ENCODE peak calls at places on chromosomes 12 and 14, in five cellular contexts. One of them, this sample, is unnamed.

GRCh38 chr12:5571115-5571514 is 139.2 kb downstream of the NTF3 start:
- DNase-seq in neural progenitor cell: no peak
- DNase-seq in HFF-Myc: no peak
- DNase-seq in GM06990: no peak
- DNase-seq in choroid plexus epithelial cell: no peak
- DNase-seq in this sample: no peak

GRCh38 chr14:82411373-82411772 is 877.7 kb upstream of the SEL1L start:
- DNase-seq in neural progenitor cell: no peak
- DNase-seq in HFF-Myc: no peak
- DNase-seq in GM06990: no peak
- DNase-seq in choroid plexus epithelial cell: no peak
- DNase-seq in this sample: no peak

GRCh38 chr12:58564721-58565120 is 355.6 kb downstream of the LRIG3 start:
- DNase-seq in neural progenitor cell: no peak
- DNase-seq in HFF-Myc: no peak
- DNase-seq in GM06990: no peak
- DNase-seq in choroid plexus epithelial cell: peak
- DNase-seq in this sample: no peak

GRCh38 chr14:104888489-104889373 is 23.7 kb downstream of the CEP170B start:
- DNase-seq in neural progenitor cell: no peak
- DNase-seq in HFF-Myc: no peak
- DNase-seq in GM06990: peak
- DNase-seq in choroid plexus epithelial cell: no peak
- DNase-seq in this sample: no peak

GRCh38 chr12:75662501-75663159 is 151.2 kb upstream of the KRR1 start:
- DNase-seq in neural progenitor cell: no peak
- DNase-seq in HFF-Myc: no peak
- DNase-seq in GM06990: peak
- DNase-seq in choroid plexus epithelial cell: peak
- DNase-seq in this sample: no peak

GRCh38 chr14:29463727-29464370 is 463.8 kb downstream of the PRKD1 start:
- DNase-seq in neural progenitor cell: peak
- DNase-seq in HFF-Myc: no peak
- DNase-seq in GM06990: no peak
- DNase-seq in choroid plexus epithelial cell: peak
- DNase-seq in this sample: no peak

GRCh38 chr14:92866181-92866752 is 56.7 kb upstream of the CHGA start:
- DNase-seq in neural progenitor cell: no peak
- DNase-seq in HFF-Myc: peak
- DNase-seq in GM06990: no peak
- DNase-seq in choroid plexus epithelial cell: no peak
- DNase-seq in this sample: no peak

GRCh38 chr12:3365416-3366385 is 125.3 kb upstream of the PRMT8 start:
- DNase-seq in neural progenitor cell: peak
- DNase-seq in HFF-Myc: no peak
- DNase-seq in GM06990: no peak
- DNase-seq in choroid plexus epithelial cell: no peak
- DNase-seq in this sample: no peak

GRCh38 chr12:30925607-30926242 is 823 bp upstream of the TSPAN11 start:
- DNase-seq in neural progenitor cell: peak
- DNase-seq in HFF-Myc: no peak
- DNase-seq in GM06990: no peak
- DNase-seq in choroid plexus epithelial cell: no peak
- DNase-seq in this sample: no peak

GRCh38 chr12:69330475-69331473 is 17.4 kb upstream of the LYZ start:
- DNase-seq in neural progenitor cell: peak
- DNase-seq in HFF-Myc: no peak
- DNase-seq in GM06990: peak
- DNase-seq in choroid plexus epithelial cell: peak
- DNase-seq in this sample: no peak

GRCh38 chr14:61551419-61551818 is 143.9 kb upstream of the HIF1A start:
- DNase-seq in neural progenitor cell: no peak
- DNase-seq in HFF-Myc: no peak
- DNase-seq in GM06990: no peak
- DNase-seq in choroid plexus epithelial cell: no peak
- DNase-seq in this sample: no peak

GRCh38 chr14:60796434-60796833 is 61.9 kb downstream of the MNAT1 start:
- DNase-seq in neural progenitor cell: no peak
- DNase-seq in HFF-Myc: no peak
- DNase-seq in GM06990: no peak
- DNase-seq in choroid plexus epithelial cell: no peak
- DNase-seq in this sample: no peak

GRCh38 chr12:67091204-67091603 is 178.0 kb upstream of the CAND1 start:
- DNase-seq in neural progenitor cell: no peak
- DNase-seq in HFF-Myc: no peak
- DNase-seq in GM06990: no peak
- DNase-seq in choroid plexus epithelial cell: no peak
- DNase-seq in this sample: no peak

GRCh38 chr14:98262566-98262965 is 1009.4 kb downstream of the BCL11B start:
- DNase-seq in neural progenitor cell: no peak
- DNase-seq in HFF-Myc: no peak
- DNase-seq in GM06990: no peak
- DNase-seq in choroid plexus epithelial cell: no peak
- DNase-seq in this sample: no peak

GRCh38 chr14:96052541-96053105 is 13.5 kb downstream of the C14orf132 start:
- DNase-seq in neural progenitor cell: no peak
- DNase-seq in HFF-Myc: no peak
- DNase-seq in GM06990: no peak
- DNase-seq in choroid plexus epithelial cell: no peak
- DNase-seq in this sample: peak

GRCh38 chr12:101076940-101077351 is 133.1 kb downstream of the SLC5A8 start:
- DNase-seq in neural progenitor cell: no peak
- DNase-seq in HFF-Myc: peak
- DNase-seq in GM06990: no peak
- DNase-seq in choroid plexus epithelial cell: no peak
- DNase-seq in this sample: no peak

GRCh38 chr12:120199595-120200306 is 1.2 kb downstream of the RPLP0 start:
- DNase-seq in neural progenitor cell: no peak
- DNase-seq in HFF-Myc: no peak
- DNase-seq in GM06990: no peak
- DNase-seq in choroid plexus epithelial cell: peak
- DNase-seq in this sample: no peak

GRCh38 chr12:131418884-131419283 is 292.0 kb upstream of the SFSWAP start:
- DNase-seq in neural progenitor cell: no peak
- DNase-seq in HFF-Myc: no peak
- DNase-seq in GM06990: no peak
- DNase-seq in choroid plexus epithelial cell: no peak
- DNase-seq in this sample: no peak

GRCh38 chr14:96811265-96811664 is 14.1 kb downstream of the VRK1 start:
- DNase-seq in neural progenitor cell: no peak
- DNase-seq in HFF-Myc: no peak
- DNase-seq in GM06990: no peak
- DNase-seq in choroid plexus epithelial cell: peak
- DNase-seq in this sample: no peak

GRCh38 chr12:47744005-47744651 is 14.6 kb downstream of the RAPGEF3 start:
- DNase-seq in neural progenitor cell: peak
- DNase-seq in HFF-Myc: no peak
- DNase-seq in GM06990: no peak
- DNase-seq in choroid plexus epithelial cell: no peak
- DNase-seq in this sample: no peak

GRCh38 chr12:87793134-87793533 is 236.1 kb downstream of the C12orf50 start:
- DNase-seq in neural progenitor cell: no peak
- DNase-seq in HFF-Myc: no peak
- DNase-seq in GM06990: no peak
- DNase-seq in choroid plexus epithelial cell: peak
- DNase-seq in this sample: no peak

GRCh38 chr12:130949806-130950205 is 3.9 kb upstream of the ADGRD1 start:
- DNase-seq in neural progenitor cell: no peak
- DNase-seq in HFF-Myc: no peak
- DNase-seq in GM06990: no peak
- DNase-seq in choroid plexus epithelial cell: no peak
- DNase-seq in this sample: peak

GRCh38 chr14:76514599-76514998 is 138.7 kb downstream of the ESRRB start:
- DNase-seq in neural progenitor cell: no peak
- DNase-seq in HFF-Myc: no peak
- DNase-seq in GM06990: no peak
- DNase-seq in choroid plexus epithelial cell: peak
- DNase-seq in this sample: no peak

GRCh38 chr14:73261520-73262426 is 24.5 kb downstream of the PAPLN start:
- DNase-seq in neural progenitor cell: no peak
- DNase-seq in HFF-Myc: no peak
- DNase-seq in GM06990: no peak
- DNase-seq in choroid plexus epithelial cell: no peak
- DNase-seq in this sample: no peak

GRCh38 chr12:102694913-102695312 is 214.6 kb upstream of the IGF1 start:
- DNase-seq in neural progenitor cell: no peak
- DNase-seq in HFF-Myc: no peak
- DNase-seq in GM06990: no peak
- DNase-seq in choroid plexus epithelial cell: no peak
- DNase-seq in this sample: no peak

GRCh38 chr12:45981075-45981837 is 9.1 kb downstream of the SCAF11 start:
- DNase-seq in neural progenitor cell: no peak
- DNase-seq in HFF-Myc: no peak
- DNase-seq in GM06990: no peak
- DNase-seq in choroid plexus epithelial cell: no peak
- DNase-seq in this sample: no peak

GRCh38 chr12:42985506-42985905 is 396.0 kb upstream of the PRICKLE1 start:
- DNase-seq in neural progenitor cell: peak
- DNase-seq in HFF-Myc: no peak
- DNase-seq in GM06990: no peak
- DNase-seq in choroid plexus epithelial cell: peak
- DNase-seq in this sample: no peak

GRCh38 chr14:41607966-41608663 is 1.4 kb downstream of the LRFN5 start:
- DNase-seq in neural progenitor cell: peak
- DNase-seq in HFF-Myc: no peak
- DNase-seq in GM06990: no peak
- DNase-seq in choroid plexus epithelial cell: peak
- DNase-seq in this sample: no peak

GRCh38 chr12:77615331-77615730 is 215.4 kb upstream of the NAV3 start:
- DNase-seq in neural progenitor cell: peak
- DNase-seq in HFF-Myc: peak
- DNase-seq in GM06990: no peak
- DNase-seq in choroid plexus epithelial cell: peak
- DNase-seq in this sample: no peak

GRCh38 chr14:90105756-90106155 is 44.0 kb downstream of the KCNK13 start:
- DNase-seq in neural progenitor cell: no peak
- DNase-seq in HFF-Myc: no peak
- DNase-seq in GM06990: no peak
- DNase-seq in choroid plexus epithelial cell: peak
- DNase-seq in this sample: no peak

GRCh38 chr14:90107789-90108188 is 46.0 kb downstream of the KCNK13 start:
- DNase-seq in neural progenitor cell: no peak
- DNase-seq in HFF-Myc: no peak
- DNase-seq in GM06990: no peak
- DNase-seq in choroid plexus epithelial cell: no peak
- DNase-seq in this sample: no peak

GRCh38 chr14:90114554-90114953 is 52.8 kb downstream of the KCNK13 start:
- DNase-seq in neural progenitor cell: peak
- DNase-seq in HFF-Myc: no peak
- DNase-seq in GM06990: no peak
- DNase-seq in choroid plexus epithelial cell: no peak
- DNase-seq in this sample: no peak

GRCh38 chr14:90111895-90112534 is 50.2 kb downstream of the KCNK13 start:
- DNase-seq in neural progenitor cell: no peak
- DNase-seq in HFF-Myc: no peak
- DNase-seq in GM06990: no peak
- DNase-seq in choroid plexus epithelial cell: peak
- DNase-seq in this sample: no peak

GRCh38 chr14:90109858-90110257 is 48.1 kb downstream of the KCNK13 start:
- DNase-seq in neural progenitor cell: peak
- DNase-seq in HFF-Myc: no peak
- DNase-seq in GM06990: no peak
- DNase-seq in choroid plexus epithelial cell: no peak
- DNase-seq in this sample: no peak
- TF ChIP-seq CTCF in neural progenitor cell: peak
- TF ChIP-seq CTCF in HFF-Myc: peak
- TF ChIP-seq CTCF in GM06990: peak
- TF ChIP-seq CTCF in choroid plexus epithelial cell: peak
- TF ChIP-seq CTCF in this sample: peak

GRCh38 chr12:62618948-62619347 is 152.3 kb downstream of the MON2 start:
- DNase-seq in neural progenitor cell: no peak
- DNase-seq in HFF-Myc: no peak
- DNase-seq in GM06990: no peak
- DNase-seq in choroid plexus epithelial cell: no peak
- DNase-seq in this sample: no peak

GRCh38 chr12:62621239-62621638 is 154.6 kb downstream of the MON2 start:
- DNase-seq in neural progenitor cell: no peak
- DNase-seq in HFF-Myc: no peak
- DNase-seq in GM06990: no peak
- DNase-seq in choroid plexus epithelial cell: no peak
- DNase-seq in this sample: no peak

GRCh38 chr12:62618319-62618718 is 151.7 kb downstream of the MON2 start:
- DNase-seq in neural progenitor cell: no peak
- DNase-seq in HFF-Myc: no peak
- DNase-seq in GM06990: no peak
- DNase-seq in choroid plexus epithelial cell: no peak
- DNase-seq in this sample: no peak

GRCh38 chr12:62625238-62625637 is 158.6 kb downstream of the MON2 start:
- DNase-seq in neural progenitor cell: no peak
- DNase-seq in HFF-Myc: no peak
- DNase-seq in GM06990: no peak
- DNase-seq in choroid plexus epithelial cell: peak
- DNase-seq in this sample: no peak

DNA sequence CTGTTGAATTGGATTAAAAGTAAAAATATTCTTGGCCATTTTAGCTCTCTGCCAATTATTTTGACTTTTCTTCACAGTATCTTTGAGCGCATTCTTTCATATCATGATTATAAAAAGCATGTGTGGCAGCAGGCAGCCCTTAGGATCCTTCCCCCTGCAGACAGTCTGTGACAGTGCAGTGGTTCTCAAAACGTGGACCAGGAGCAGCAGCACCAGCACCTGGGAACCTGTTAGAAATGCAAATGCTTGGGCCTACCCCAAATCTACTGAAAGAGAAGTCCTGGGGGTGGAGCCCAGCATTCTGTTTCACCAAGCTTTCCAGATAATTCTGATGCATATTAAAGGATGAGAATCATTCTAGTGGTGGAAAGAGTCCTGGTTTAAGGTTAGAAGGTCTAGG is 155.6 kb downstream of the MON2 start:
- DNase-seq in neural progenitor cell: no peak
- DNase-seq in HFF-Myc: no peak
- DNase-seq in GM06990: no peak
- DNase-seq in choroid plexus epithelial cell: no peak
- DNase-seq in this sample: no peak
- TF ChIP-seq CTCF in neural progenitor cell: no peak
- TF ChIP-seq CTCF in HFF-Myc: no peak
- TF ChIP-seq CTCF in GM06990: no peak
- TF ChIP-seq CTCF in choroid plexus epithelial cell: peak
- TF ChIP-seq CTCF in this sample: no peak

DNA sequence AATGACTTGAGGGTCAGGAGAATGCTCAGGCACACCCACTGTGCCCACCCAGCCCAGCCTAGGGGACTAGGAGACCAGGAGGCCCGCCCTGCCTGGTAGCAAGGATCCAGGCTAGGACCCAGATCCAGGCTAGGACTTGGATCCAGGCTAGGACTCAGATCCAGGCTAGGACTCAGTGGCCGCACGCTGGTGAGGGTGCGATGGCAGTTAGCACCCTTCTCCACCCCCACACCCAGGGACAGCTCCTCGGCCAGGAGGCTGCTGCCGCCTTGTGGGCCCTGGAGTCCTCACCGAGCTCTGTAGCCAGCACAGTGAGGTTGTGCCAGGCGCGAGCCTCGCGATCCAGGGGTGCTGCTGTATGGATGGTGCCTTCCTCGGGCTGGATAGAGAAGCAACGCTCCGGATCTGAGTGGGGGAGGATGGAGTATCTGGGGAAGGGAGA is 5.1 kb downstream of the CDH24 start:
- DNase-seq in neural progenitor cell: no peak
- DNase-seq in HFF-Myc: no peak
- DNase-seq in GM06990: no peak
- DNase-seq in choroid plexus epithelial cell: no peak
- DNase-seq in this sample: no peak
- TF ChIP-seq CTCF in neural progenitor cell: peak
- TF ChIP-seq CTCF in HFF-Myc: peak
- TF ChIP-seq CTCF in GM06990: no peak
- TF ChIP-seq CTCF in choroid plexus epithelial cell: peak
- TF ChIP-seq CTCF in this sample: no peak

GRCh38 chr12:49296034-49296835 is 1.3 kb downstream of the PRPH start:
- DNase-seq in neural progenitor cell: peak
- DNase-seq in HFF-Myc: no peak
- DNase-seq in GM06990: peak
- DNase-seq in choroid plexus epithelial cell: no peak
- DNase-seq in this sample: no peak
- TF ChIP-seq CTCF in neural progenitor cell: peak
- TF ChIP-seq CTCF in HFF-Myc: peak
- TF ChIP-seq CTCF in GM06990: peak
- TF ChIP-seq CTCF in choroid plexus epithelial cell: peak
- TF ChIP-seq CTCF in this sample: peak

This sample was measured in osteocyte.